ENCODE peak calls at places on chromosome 11, in four cellular contexts. P is KBM-7; L is Jurkat, Clone E6-1; W is GM12878. C is an unnamed sample.

GRCh38 chr11:130178441-130178971 is 18.9 kb downstream of the ST14 start:
- DNase-seq in P (no peak), L (no peak), W (no peak), C (no peak)

GRCh38 chr11:45285931-45286632 is at the start of gene SYT13:
- DNase-seq in P (no peak), L (no peak), W (no peak), C (no peak)

GRCh38 chr11:27497284-27497866 is 9.2 kb downstream of the LIN7C start:
- DNase-seq in P (peak; percentile 48), L (no peak), W (no peak), C (no peak)

GRCh38 chr11:5449432-5449831 is 309 bp downstream of the OR51I2 start:
- DNase-seq in P (no peak), L (no peak), W (no peak), C (no peak)

GRCh38 chr11:80595011-80595410 is 1154.2 kb upstream of the TENM4 start:
- DNase-seq in P (no peak), L (no peak), W (no peak), C (no peak)

GRCh38 chr11:59767212-59767611 is 12.0 kb downstream of the STX3 start:
- DNase-seq in P (peak; percentile 78), L (peak; percentile 92), W (no peak), C (no peak)

GRCh38 chr11:116357769-116358544 is 414.8 kb downstream of the BUD13 start:
- DNase-seq in P (no peak), L (peak; percentile 28), W (no peak), C (no peak)

GRCh38 chr11:94638278-94638901 is 71.2 kb downstream of the PIWIL4 start:
- DNase-seq in P (no peak), L (no peak), W (no peak), C (no peak)

GRCh38 chr11:8168485-8169257 is at the start of gene RIC3:
- DNase-seq in P (no peak), L (no peak), W (no peak), C (peak; percentile 45)

GRCh38 chr11:11841121-11841604 is 609 bp upstream of the USP47 start:
- DNase-seq in P (peak; percentile 45), L (no peak), W (no peak), C (peak; percentile 57)

GRCh38 chr11:112455791-112456190 is 195.1 kb upstream of the PLET1 start:
- DNase-seq in P (no peak), L (no peak), W (no peak), C (no peak)

GRCh38 chr11:20775331-20775730 is 105.9 kb downstream of the NELL1 start:
- DNase-seq in P (no peak), L (no peak), W (no peak), C (no peak)

GRCh38 chr11:125626381-125626950 is 1.5 kb downstream of the CHEK1 start:
- DNase-seq in P (no peak), L (peak; percentile 31), W (peak; percentile 36), C (no peak)

GRCh38 chr11:3627291-3627690 is 14.5 kb downstream of the ART5 start:
- DNase-seq in P (no peak), L (no peak), W (no peak), C (no peak)